ENCODE peak calls at places on chromosomes 6 and 20, in five cellular contexts. A, S, H, K and G are unnamed samples.

GRCh38 chr6:137166247-137167098 is 7.0 kb downstream of the IL22RA2 start:
- DNase-seq in H (no peak), K (no peak), A (no peak), S (no peak), G (no peak)

GRCh38 chr6:17015144-17015543 is 86.7 kb upstream of the STMND1 start:
- DNase-seq in K (no peak), S (peak), A (no peak), H (no peak), G (no peak)

GRCh38 chr20:32695089-32695488 is 21.3 kb upstream of the C20orf203 start:
- DNase-seq in H (no peak), S (no peak), K (no peak), A (no peak), G (no peak)

GRCh38 chr20:16349518-16350295 is 223.5 kb downstream of the KIF16B start:
- DNase-seq in S (peak), A (no peak), K (no peak), H (no peak), G (no peak)

GRCh38 chr6:20541387-20541786 is 7.1 kb downstream of the CDKAL1 start:
- DNase-seq in H (no peak), S (no peak), K (no peak), A (no peak), G (no peak)

GRCh38 chr6:84027340-84028183 is 6.0 kb upstream of the MRAP2 start:
- DNase-seq in S (peak), K (no peak), A (peak), H (peak), G (no peak)

GRCh38 chr6:4153514-4153985 is 18.2 kb upstream of the ECI2 start:
- DNase-seq in H (no peak), S (no peak), K (no peak), A (no peak), G (no peak)

GRCh38 chr6:142518761-142519160 is 217.0 kb downstream of the ADGRG6 start:
- DNase-seq in A (no peak), H (no peak), K (no peak), S (no peak), G (no peak)

GRCh38 chr6:143397229-143398222 is 53.0 kb downstream of the ADAT2 start:
- DNase-seq in S (peak), A (peak), H (peak), K (peak), G (no peak)

GRCh38 chr6:21953831-21954801 is 342.7 kb downstream of the PRL start:
- DNase-seq in H (no peak), K (peak), A (no peak), S (peak), G (no peak)

GRCh38 chr20:45306431-45306982 is at the start of gene RBPJL:
- DNase-seq in S (no peak), A (no peak), K (peak), H (no peak), G (peak)

GRCh38 chr6:12472601-12473038 is 182.5 kb downstream of the EDN1 start:
- DNase-seq in H (peak), A (no peak), K (peak), S (peak), G (no peak)

GRCh38 chr20:460707-461106 is 1.6 kb downstream of the TBC1D20 start:
- DNase-seq in H (no peak), S (no peak), K (no peak), A (no peak), G (no peak)

GRCh38 chr20:50450961-50451752 is 59.0 kb upstream of the PTPN1 start:
- DNase-seq in H (peak), K (peak), S (peak), A (peak), G (peak)

GRCh38 chr20:47620808-47621805 is 119.4 kb downstream of the NCOA3 start:
- DNase-seq in K (no peak), S (peak), H (no peak), A (no peak), G (no peak)

GRCh38 chr6:89467437-89467836 is 34.5 kb downstream of the ANKRD6 start:
- DNase-seq in K (no peak), A (no peak), S (no peak), H (no peak), G (no peak)

GRCh38 chr6:52725530-52726192 is 37.6 kb downstream of the GSTA2 start:
- DNase-seq in K (peak), S (peak), A (peak), H (no peak), G (no peak)

GRCh38 chr6:28355743-28356665 is 6.3 kb downstream of the ZKSCAN3 start:
- DNase-seq in S (peak), H (peak), A (peak), K (peak), G (peak)

GRCh38 chr6:100317031-100317430 is 147.7 kb downstream of the SIM1 start:
- DNase-seq in H (no peak), S (no peak), K (no peak), A (no peak), G (no peak)

GRCh38 chr6:68226460-68226859 is 408.6 kb upstream of the ADGRB3 start:
- DNase-seq in K (no peak), S (no peak), H (no peak), A (no peak), G (no peak)

GRCh38 chr6:34556031-34556471 is at the start of gene SPDEF:
- DNase-seq in A (peak), K (no peak), H (no peak), S (no peak), G (no peak)

GRCh38 chr6:37554480-37554819 is 54.8 kb upstream of the CCDC167 start:
- DNase-seq in A (no peak), H (no peak), K (no peak), S (peak), G (no peak)

GRCh38 chr20:57361517-57361916 is 10.5 kb downstream of the RAE1 start:
- DNase-seq in S (peak), K (no peak), H (no peak), A (no peak), G (no peak)

GRCh38 chr6:169171951-169172350 is 81.7 kb downstream of the THBS2 start:
- DNase-seq in K (no peak), S (peak), H (no peak), A (no peak), G (no peak)

GRCh38 chr6:149938571-149939462 is 3.0 kb upstream of the ULBP2 start:
- DNase-seq in A (no peak), S (no peak), K (peak), H (no peak), G (peak)

GRCh38 chr6:111775145-111775936 is 97.9 kb downstream of the FYN start:
- DNase-seq in H (no peak), K (no peak), S (no peak), A (no peak), G (no peak)

GRCh38 chr6:111773501-111774345 is 99.5 kb downstream of the FYN start:
- DNase-seq in K (no peak), H (no peak), A (no peak), S (no peak), G (no peak)

GRCh38 chr6:111772274-111772780 is 100.9 kb downstream of the FYN start:
- DNase-seq in S (no peak), A (no peak), H (no peak), K (no peak), G (no peak)

GRCh38 chr6:111776236-111777189 is 96.7 kb downstream of the FYN start:
- DNase-seq in H (no peak), S (no peak), K (no peak), A (no peak), G (no peak)

GRCh38 chr6:111774346-111774703 is 98.9 kb downstream of the FYN start:
- DNase-seq in H (no peak), A (no peak), S (no peak), K (no peak), G (no peak)
- TF ChIP-seq POLR2A in H (no peak), A (no peak), S (no peak), K (no peak), G (no peak)

GRCh38 chr20:44255942-44256341 is 8.8 kb downstream of the GDAP1L1 start:
- DNase-seq in A (no peak), K (no peak), H (no peak), S (no peak), G (no peak)

GRCh38 chr20:44258226-44258890 is 11.2 kb downstream of the GDAP1L1 start:
- DNase-seq in K (no peak), A (no peak), S (no peak), H (no peak), G (no peak)

GRCh38 chr20:44253528-44253927 is 6.4 kb downstream of the GDAP1L1 start:
- DNase-seq in H (no peak), K (no peak), A (no peak), S (no peak), G (no peak)

GRCh38 chr20:44254073-44254472 is 7.0 kb downstream of the GDAP1L1 start:
- DNase-seq in S (no peak), K (no peak), A (no peak), H (no peak), G (no peak)

DNA sequence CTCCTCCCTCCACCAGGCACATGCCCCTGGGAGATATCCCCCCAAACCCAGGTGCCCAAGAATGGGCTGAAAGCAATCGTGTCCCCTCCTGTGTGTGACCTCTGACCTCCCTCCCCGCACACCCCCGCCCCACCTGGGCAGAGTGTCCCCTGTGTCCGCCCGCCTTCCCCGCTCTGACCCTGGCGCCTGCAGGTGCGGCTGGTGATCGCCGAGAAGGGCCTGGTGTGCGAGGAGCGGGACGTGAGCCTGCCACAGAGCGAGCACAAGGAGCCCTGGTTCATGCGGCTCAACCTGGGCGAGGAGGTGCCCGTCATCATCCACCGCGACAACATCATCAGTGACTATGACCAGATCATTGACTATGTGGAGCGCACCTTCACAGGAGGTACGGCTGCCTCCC is 9.9 kb downstream of the GDAP1L1 start:
- DNase-seq in A (no peak), H (no peak), S (no peak), K (no peak), G (no peak)
- TF ChIP-seq POLR2A in A (no peak), H (no peak), S (no peak), K (no peak), G (no peak)

GRCh38 chr20:23510000-23510590 is 19.2 kb downstream of the CST8 start:
- DNase-seq in H (no peak), S (no peak), K (no peak), A (no peak), G (no peak)

GRCh38 chr20:23508896-23509579 is 18.1 kb downstream of the CST8 start:
- DNase-seq in H (no peak), K (no peak), S (no peak), A (no peak), G (no peak)

GRCh38 chr20:23509580-23509913 is 18.6 kb downstream of the CST8 start:
- DNase-seq in A (no peak), H (no peak), S (no peak), K (no peak), G (no peak)

GRCh38 chr20:23508449-23508848 is 17.5 kb downstream of the CST8 start:
- DNase-seq in S (no peak), K (no peak), H (no peak), A (no peak), G (no peak)

DNA sequence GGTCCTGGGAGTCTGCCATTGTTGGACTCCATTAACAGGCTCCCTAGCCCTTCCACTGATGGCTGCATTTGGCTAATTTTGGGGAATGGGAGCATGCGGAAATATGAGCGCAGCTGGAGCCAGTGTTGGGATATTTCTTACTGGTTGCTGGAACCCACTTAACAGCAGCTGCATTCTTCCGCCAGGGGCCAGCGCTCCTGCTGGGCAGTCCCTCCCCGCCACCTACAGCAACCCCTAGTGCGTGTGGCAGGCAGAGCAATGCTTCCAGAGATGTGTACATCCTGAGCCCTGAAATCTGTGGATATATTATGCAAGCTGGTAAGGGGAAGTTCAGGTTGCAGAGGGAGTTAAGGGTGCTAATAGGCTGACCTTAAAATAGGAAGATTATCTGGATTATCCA is 16.4 kb downstream of the CST8 start:
- DNase-seq in H (no peak), K (no peak), S (no peak), A (no peak), G (no peak)
- TF ChIP-seq POLR2A in H (no peak), K (no peak), S (no peak), A (no peak), G (no peak)

DNA sequence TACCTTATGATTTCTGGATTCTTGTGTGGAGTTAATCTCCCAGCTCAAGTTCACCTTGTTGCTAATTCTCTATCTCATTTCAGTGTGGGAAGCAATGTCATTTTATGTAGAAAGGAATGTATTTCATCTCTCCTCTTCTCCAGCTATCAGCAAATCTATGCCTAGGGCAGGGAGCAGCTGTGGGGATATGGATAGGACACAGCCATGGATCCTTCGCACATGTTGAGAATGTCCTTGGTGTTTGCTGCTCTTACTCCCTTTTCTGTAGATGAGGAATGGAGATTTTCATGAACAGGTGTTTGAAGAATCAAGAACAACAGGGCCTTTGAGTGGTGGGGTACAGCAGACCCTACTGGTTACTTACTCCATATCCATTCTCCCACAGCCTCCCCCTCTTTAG is 182.0 kb downstream of the UST start:
- DNase-seq in H (no peak), S (no peak), A (no peak), K (no peak), G (no peak)
- TF ChIP-seq POLR2A in H (no peak), S (no peak), A (no peak), K (no peak), G (no peak)

GRCh38 chr6:15498640-15499039 is 164.2 kb downstream of the DTNBP1 start:
- DNase-seq in A (no peak), H (no peak), K (no peak), S (no peak), G (no peak)
- TF ChIP-seq POLR2A in A (no peak), H (no peak), K (no peak), S (no peak), G (no peak)

GRCh38 chr6:151763938-151764680 is 43.4 kb upstream of the ESR1 start:
- DNase-seq in S (peak), K (peak), H (peak), A (peak), G (peak)
- TF ChIP-seq POLR2A in S (no peak), K (no peak), H (no peak), A (no peak), G (no peak)

GRCh38 chr20:40681684-40682083 is 7.4 kb downstream of the MAFB start:
- DNase-seq in A (no peak), H (no peak), S (no peak), K (no peak), G (no peak)

GRCh38 chr20:40683221-40683893 is 5.7 kb downstream of the MAFB start:
- DNase-seq in H (peak), K (no peak), A (no peak), S (no peak), G (peak)

GRCh38 chr20:40680560-40680959 is 8.5 kb downstream of the MAFB start:
- DNase-seq in K (no peak), H (no peak), A (no peak), S (no peak), G (no peak)

GRCh38 chr20:40683894-40684268 is 5.2 kb downstream of the MAFB start:
- DNase-seq in S (no peak), A (no peak), K (no peak), H (no peak), G (no peak)

DNA sequence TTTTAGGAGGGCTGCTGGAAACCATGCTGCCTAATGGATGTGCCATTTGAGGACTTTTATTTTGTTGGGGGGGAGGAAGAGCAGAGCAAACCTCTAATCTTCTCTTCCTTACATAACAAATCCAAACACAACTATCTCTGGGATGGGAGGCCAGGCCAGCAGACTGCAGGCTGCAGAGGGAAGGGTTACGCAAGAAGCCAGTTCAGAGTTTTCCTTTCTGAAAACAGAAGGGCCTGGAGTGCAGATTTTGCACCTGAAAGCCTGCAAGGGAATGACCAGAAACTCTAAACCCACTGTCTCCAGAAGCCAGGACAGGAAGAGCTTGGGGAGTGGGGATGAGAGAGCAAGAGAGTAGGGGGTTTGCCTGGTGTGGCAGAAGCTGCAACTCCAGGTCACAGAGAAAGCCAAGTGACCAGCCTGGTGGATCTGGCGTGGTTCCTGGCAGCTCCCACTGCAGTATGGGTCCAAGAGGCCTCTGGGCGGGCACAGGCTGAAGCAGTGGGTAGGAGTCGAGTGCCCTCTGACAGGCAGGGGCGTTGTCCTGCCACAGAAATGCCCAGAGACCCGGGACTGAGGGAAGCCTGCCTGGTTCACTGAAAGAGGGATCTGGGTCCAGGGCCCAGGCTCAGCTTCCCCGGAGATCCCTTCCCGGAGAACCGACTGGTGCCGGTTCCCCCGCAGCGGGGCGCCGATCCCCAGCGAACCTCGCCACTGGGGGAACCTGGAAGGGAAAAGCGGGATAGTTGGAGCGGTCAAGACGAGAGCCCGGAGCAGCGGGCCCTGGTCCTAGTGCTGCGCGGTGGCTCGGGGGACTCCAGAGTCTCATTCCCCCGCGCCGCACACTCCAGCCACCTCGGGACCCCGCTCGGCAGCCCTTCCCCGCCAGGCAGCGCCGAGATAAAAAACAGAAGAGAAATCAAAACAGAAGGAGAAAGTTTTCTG is 6.7 kb downstream of the MAFB start:
- DNase-seq in K (no peak), A (no peak), S (no peak), H (peak), G (peak)
- TF ChIP-seq POLR2A in K (no peak), A (no peak), S (no peak), H (no peak), G (no peak)

GRCh38 chr6:82247634-82248232 is at the start of gene IBTK:
- DNase-seq in A (peak), H (peak), S (peak), K (peak), G (peak)
- TF ChIP-seq POLR2A in A (no peak), H (peak), S (peak), K (peak), G (no peak)